ENCODE peak calls at places on chromosomes 2 and 18, in six cellular contexts. F is GM12891, Q is K562, M is HepG2, U is GM12878, J is H1. B is an unnamed sample.
A peak's percentile ranks its signal among the peaks of the same experiment; 100 is the strongest.

GRCh38 chr2:135952891-135953290 is 32.5 kb downstream of the DARS1 start:
- DNase-seq in M (no peak), F (no peak), J (no peak), Q (no peak), U (no peak), B (no peak)

GRCh38 chr2:176555781-176556180 is 286.5 kb downstream of the MTX2 start:
- DNase-seq in J (peak; percentile 60), M (no peak), U (no peak), F (no peak), Q (no peak), B (no peak)

GRCh38 chr2:8157621-8158020 is 524.2 kb upstream of the ID2 start:
- DNase-seq in Q (no peak), U (no peak), M (no peak), J (no peak), F (no peak), B (no peak)

GRCh38 chr2:27264753-27265535 is 2.1 kb upstream of the SLC30A3 start:
- DNase-seq in J (peak; percentile 89), M (peak; percentile 73), F (peak; percentile 73), U (no peak), Q (no peak), B (peak; percentile 69)

GRCh38 chr2:147398301-147398700 is 446.5 kb upstream of the ACVR2A start:
- DNase-seq in U (no peak), F (no peak), Q (no peak), M (no peak), J (no peak), B (no peak)

GRCh38 chr18:57984490-57985109 is 59.4 kb upstream of the NEDD4L start:
- DNase-seq in U (no peak), M (no peak), Q (no peak), F (no peak), J (no peak), B (no peak)

GRCh38 chr2:235719146-235719942 is 225.5 kb downstream of the AGAP1 start:
- DNase-seq in J (no peak), Q (no peak), M (peak; percentile 50), F (no peak), U (no peak), B (no peak)

GRCh38 chr18:13051159-13051558 is 60.0 kb downstream of the CEP192 start:
- DNase-seq in Q (no peak), U (no peak), F (no peak), M (no peak), J (no peak), B (no peak)

GRCh38 chr2:162403884-162404283 is 60.0 kb downstream of the GCA start:
- DNase-seq in M (no peak), J (no peak), Q (no peak), U (no peak), F (no peak), B (no peak)

GRCh38 chr2:193943406-193943960 is 1713.5 kb upstream of the SLC39A10 start:
- DNase-seq in Q (no peak), F (no peak), U (no peak), J (no peak), M (no peak), B (no peak)

GRCh38 chr2:179861027-179861776 is at the start of gene ZNF385B:
- DNase-seq in F (peak; percentile 22), Q (no peak), J (peak; percentile 77), U (no peak), M (no peak), B (peak; percentile 6)

GRCh38 chr2:69306897-69307695 is 79.9 kb downstream of the GFPT1 start:
- DNase-seq in F (peak; percentile 92), M (peak; percentile 47), Q (peak; percentile 86), U (no peak), J (peak; percentile 89), B (peak; percentile 92)

GRCh38 chr18:3037423-3037915 is 24.5 kb upstream of the LPIN2 start:
- DNase-seq in U (peak; percentile 77), Q (peak; percentile 40), M (peak; percentile 98), F (peak; percentile 54), J (no peak), B (peak; percentile 44)

GRCh38 chr2:178412047-178412446 is 38.9 kb downstream of the PRKRA start:
- DNase-seq in J (no peak), U (no peak), Q (no peak), M (no peak), F (no peak), B (no peak)

GRCh38 chr18:50297621-50298442 is 10.3 kb upstream of the CXXC1 start:
- DNase-seq in F (peak; percentile 78), M (no peak), Q (no peak), J (peak; percentile 87), U (peak; percentile 69), B (peak; percentile 87)

GRCh38 chr2:8633735-8634313 is 48.0 kb upstream of the ID2 start:
- DNase-seq in M (peak; percentile 98), Q (no peak), F (no peak), U (no peak), J (no peak), B (no peak)

GRCh38 chr2:239852272-239852671 is 172.9 kb downstream of the NDUFA10 start:
- DNase-seq in M (no peak), F (no peak), Q (no peak), J (no peak), U (no peak), B (no peak)

GRCh38 chr2:237687666-237688065 is 60.3 kb downstream of the LRRFIP1 start:
- DNase-seq in J (no peak), Q (no peak), M (peak; percentile 90), F (peak; percentile 49), U (no peak), B (peak; percentile 49)

GRCh38 chr18:13831864-13832508 is 8.0 kb downstream of the MC5R start:
- DNase-seq in M (peak; percentile 36), U (no peak), J (no peak), F (no peak), Q (no peak), B (no peak)

GRCh38 chr18:22391571-22392359 is 25.9 kb downstream of the CTAGE1 start:
- DNase-seq in J (no peak), M (no peak), U (no peak), Q (no peak), F (no peak), B (no peak)

GRCh38 chr18:60347526-60348045 is 25.0 kb downstream of the MC4R start:
- DNase-seq in F (no peak), J (no peak), Q (no peak), U (no peak), M (no peak), B (no peak)

GRCh38 chr2:239991689-239992314 is 33.3 kb downstream of the NDUFA10 start:
- DNase-seq in M (peak; percentile 48), J (no peak), F (no peak), Q (peak; percentile 34), U (no peak), B (no peak)

GRCh38 chr18:30352551-30353168 is 689.9 kb downstream of the DSC3 start:
- DNase-seq in M (no peak), Q (no peak), J (no peak), U (no peak), F (no peak), B (no peak)

GRCh38 chr2:37575780-37576179 is 95.7 kb downstream of the CDC42EP3 start:
- DNase-seq in J (no peak), F (no peak), Q (no peak), M (no peak), U (no peak), B (no peak)
- TF ChIP-seq POLR2A in J (no peak), F (no peak), Q (no peak), M (no peak), U (no peak), B (no peak)

GRCh38 chr2:68045337-68045736 is 17.5 kb downstream of the C1D start:
- DNase-seq in U (no peak), F (no peak), J (no peak), Q (no peak), M (no peak), B (no peak)

GRCh38 chr2:68043719-68044498 is 18.9 kb downstream of the C1D start:
- DNase-seq in U (no peak), Q (no peak), M (no peak), J (no peak), F (no peak), B (no peak)

GRCh38 chr2:68039317-68039716 is 23.5 kb downstream of the C1D start:
- DNase-seq in J (no peak), U (no peak), Q (no peak), F (no peak), M (no peak), B (no peak)

GRCh38 chr2:68041704-68042245 is 21.0 kb downstream of the C1D start:
- DNase-seq in M (no peak), J (no peak), F (no peak), U (no peak), Q (no peak), B (no peak)

DNA sequence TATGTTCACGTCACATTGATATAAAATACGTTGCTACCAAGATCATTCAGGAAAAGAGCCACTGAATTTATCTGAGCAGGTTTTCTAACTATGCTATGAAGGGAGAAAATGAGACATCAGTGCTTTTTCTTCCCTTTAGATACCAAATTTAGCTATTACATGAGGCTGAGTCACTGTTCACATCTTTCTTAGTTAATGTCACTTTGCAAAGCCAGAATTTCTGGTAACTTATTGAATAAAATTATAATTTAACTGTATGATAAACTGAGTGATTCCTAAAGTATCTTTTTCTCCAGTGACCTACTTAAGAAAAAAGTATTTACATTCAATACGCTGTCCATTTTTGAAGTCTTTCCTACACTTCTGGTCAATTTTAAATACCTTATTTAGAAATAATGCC is 22.7 kb downstream of the C1D start:
- DNase-seq in U (no peak), F (no peak), J (no peak), M (no peak), Q (no peak), B (no peak)
- TF ChIP-seq POLR2AphosphoS5 in U (no peak), F (no peak), J (no peak), M (no peak), Q (no peak), B (no peak)

DNA sequence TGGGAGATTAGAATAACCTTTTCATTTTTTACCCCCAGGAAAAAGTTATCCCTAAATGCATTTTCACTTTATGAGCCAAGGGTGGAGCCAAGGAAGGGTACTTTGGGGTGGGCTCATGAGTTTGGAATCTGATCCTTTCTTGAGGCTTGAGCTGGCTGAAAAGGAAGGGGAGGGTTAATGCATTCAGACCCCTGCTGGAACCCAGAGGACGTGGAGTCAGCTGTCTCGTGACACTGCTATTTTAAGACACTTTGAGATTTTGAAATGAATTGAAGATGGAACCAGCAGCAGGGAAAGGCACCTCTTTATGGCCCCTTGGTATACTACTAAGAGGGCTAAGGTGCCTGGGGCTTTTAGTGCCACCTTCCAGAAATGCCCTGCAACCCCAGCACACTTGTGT is 90.4 kb downstream of the MARCHF4 start:
- DNase-seq in Q (no peak), U (no peak), J (no peak), M (no peak), F (no peak), B (no peak)
- TF ChIP-seq TAF1 in Q (no peak), U (no peak), J (no peak), M (no peak), F (no peak), B (no peak)

DNA sequence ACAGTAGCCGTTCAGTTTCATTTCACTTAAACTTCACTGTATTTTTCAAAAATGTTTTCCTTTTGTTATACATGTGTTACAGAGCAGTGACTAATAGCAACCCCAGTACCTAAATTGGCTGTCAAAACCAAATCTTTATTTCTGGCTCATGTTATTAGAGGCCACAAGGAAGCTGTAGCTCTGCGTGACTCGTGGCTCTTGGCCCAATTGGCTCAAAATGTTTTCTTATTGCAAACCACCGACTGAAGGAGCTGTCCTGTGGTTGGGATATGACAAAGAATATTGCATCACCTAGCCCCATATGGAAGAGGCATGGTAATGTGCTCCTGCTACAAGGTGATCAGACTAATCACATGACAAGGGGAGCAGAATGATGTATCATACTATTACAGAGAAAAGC is 1058.6 kb downstream of the CBLN2 start:
- DNase-seq in M (no peak), Q (no peak), U (no peak), F (no peak), J (no peak), B (no peak)
- TF ChIP-seq POLR2A in M (no peak), Q (no peak), U (no peak), F (no peak), J (no peak), B (no peak)